ENCODE peak calls at places on chromosome 19, in ten cellular contexts. M, T, E, X, U, S, K, N, Y and W are unnamed samples.

GRCh38 chr19:10603873-10604459 is 16.9 kb upstream of the AP1M2 start:
- DNase-seq in M (peak; percentile 29), T (peak; percentile 22), E (no peak), X (peak; percentile 43), U (peak; percentile 25), S (peak; percentile 48), K (peak; percentile 47), N (no peak), Y (no peak), W (no peak)

GRCh38 chr19:49441210-49441959 is at the start of gene SLC17A7:
- DNase-seq in M (no peak), T (peak; percentile 30), E (no peak), X (no peak), U (peak; percentile 56), S (peak; percentile 39), K (peak; percentile 32), N (no peak), Y (peak; percentile 63), W (no peak)

GRCh38 chr19:49400034-49400433 is 12.0 kb downstream of the KASH5 start:
- DNase-seq in M (no peak), T (no peak), E (no peak), X (no peak), U (no peak), S (no peak), K (no peak), N (peak; percentile 11), Y (no peak), W (no peak)

GRCh38 chr19:6890421-6890913 is 3.1 kb downstream of the ADGRE1 start:
- DNase-seq in M (no peak), T (peak; percentile 56), E (no peak), X (no peak), U (peak; percentile 24), S (no peak), K (peak; percentile 21), N (no peak), Y (no peak), W (no peak)

GRCh38 chr19:42850981-42851717 is 28.4 kb downstream of the PSG1 start:
- DNase-seq in M (peak; percentile 90), T (no peak), E (peak; percentile 25), X (peak; percentile 26), U (no peak), S (peak; percentile 28), K (no peak), N (peak; percentile 98), Y (peak; percentile 25), W (peak; percentile 96)

GRCh38 chr19:16425019-16425418 is 46.8 kb downstream of the EPS15L1 start:
- DNase-seq in M (no peak), T (no peak), E (no peak), X (no peak), U (no peak), S (no peak), K (no peak), N (no peak), Y (no peak), W (no peak)

GRCh38 chr19:49823472-49823871 is 5.4 kb downstream of the MED25 start:
- DNase-seq in M (no peak), T (no peak), E (no peak), X (no peak), U (no peak), S (no peak), K (no peak), N (no peak), Y (no peak), W (no peak)

GRCh38 chr19:45577111-45577905 is 7.3 kb downstream of the OPA3 start:
- DNase-seq in M (peak; percentile 99), T (no peak), E (no peak), X (peak; percentile 78), U (no peak), S (peak; percentile 93), K (no peak), N (peak; percentile 95), Y (peak; percentile 49), W (peak; percentile 98)

GRCh38 chr19:49546825-49547565 is 19.2 kb downstream of the RCN3 start:
- DNase-seq in M (peak; percentile 72), T (peak; percentile 74), E (peak; percentile 47), X (peak; percentile 87), U (peak; percentile 62), S (peak; percentile 93), K (peak; percentile 69), N (peak; percentile 89), Y (no peak), W (peak; percentile 69)

GRCh38 chr19:8517551-8518442 is 3.8 kb upstream of the ZNF414 start:
- DNase-seq in M (no peak), T (peak; percentile 55), E (no peak), X (no peak), U (peak; percentile 47), S (peak; percentile 84), K (peak; percentile 73), N (no peak), Y (no peak), W (no peak)

GRCh38 chr19:7979559-7979958 is 25.9 kb downstream of the ELAVL1 start:
- DNase-seq in M (no peak), T (no peak), E (no peak), X (no peak), U (no peak), S (no peak), K (no peak), N (no peak), Y (no peak), W (no peak)

GRCh38 chr19:58352760-58353671 is at the start of gene A1BG:
- DNase-seq in M (no peak), T (no peak), E (no peak), X (no peak), U (no peak), S (no peak), K (no peak), N (no peak), Y (no peak), W (no peak)

GRCh38 chr19:41232686-41233085 is 13.7 kb downstream of the AXL start:
- DNase-seq in M (no peak), T (no peak), E (no peak), X (no peak), U (no peak), S (no peak), K (no peak), N (no peak), Y (no peak), W (no peak)

GRCh38 chr19:31905980-31906948 is 439.1 kb upstream of the ZNF507 start:
- DNase-seq in M (no peak), T (no peak), E (no peak), X (peak; percentile 5), U (no peak), S (peak; percentile 47), K (no peak), N (no peak), Y (peak; percentile 17), W (no peak)

GRCh38 chr19:7888145-7888825 is at the start of gene LRRC8E:
- DNase-seq in M (peak; percentile 71), T (no peak), E (no peak), X (peak; percentile 78), U (peak; percentile 57), S (peak; percentile 77), K (peak; percentile 46), N (peak; percentile 55), Y (no peak), W (no peak)

GRCh38 chr19:38841180-38841766 is 8.5 kb downstream of the HNRNPL start:
- DNase-seq in M (no peak), T (no peak), E (no peak), X (no peak), U (no peak), S (no peak), K (no peak), N (no peak), Y (no peak), W (no peak)
- H3K27ac ChIP-seq in M (no peak overlapping the region), T (no peak overlapping the region), E (peak overlapping the region; percentile 49), X (peak overlapping the region; percentile 33), U (peak overlapping the region; percentile 67), S (no peak overlapping the region), K (peak overlapping the region; percentile 46), N (no peak overlapping the region), Y (no peak overlapping the region), W (no peak overlapping the region)

DNA sequence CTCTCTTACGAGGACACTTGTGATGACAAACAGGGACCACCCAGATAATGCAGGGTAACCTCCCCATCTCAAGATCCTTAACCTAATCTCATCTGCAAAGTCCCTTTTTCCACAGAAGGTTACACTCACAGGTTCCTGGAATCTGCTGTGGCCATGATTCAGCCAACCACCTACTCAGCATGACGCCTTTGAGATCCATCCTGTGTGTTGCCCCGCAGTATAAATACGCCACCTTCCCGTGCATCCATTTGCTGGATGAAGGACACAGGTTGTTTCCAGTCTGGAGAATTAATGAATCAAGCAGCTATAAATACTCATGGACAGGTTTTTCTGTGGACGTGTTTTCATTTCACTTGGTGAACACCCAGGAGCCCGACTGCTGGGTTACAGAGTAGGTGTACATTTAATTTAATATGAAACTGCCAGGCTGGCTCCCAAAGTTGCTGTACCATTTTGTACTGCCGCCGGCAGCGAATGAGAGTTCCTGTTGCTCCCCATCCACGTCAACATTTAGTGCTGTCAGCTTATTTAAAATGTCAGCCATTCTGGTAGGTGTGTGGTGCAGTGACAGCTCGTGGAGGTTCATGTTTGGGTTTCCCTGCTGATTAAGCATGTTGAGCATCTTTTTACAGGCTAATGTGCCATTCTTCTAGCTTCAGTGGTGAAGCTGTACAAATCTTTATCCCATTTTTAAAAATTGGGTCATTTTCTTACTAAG is 40.2 kb downstream of the ELL start:
- DNase-seq in M (no peak), T (no peak), E (no peak), X (no peak), U (no peak), S (no peak), K (no peak), N (no peak), Y (no peak), W (no peak)
- H3K4me1 ChIP-seq in M (peaks cover 54% of the 10 kb centered on the region), T (no peaks in the 10 kb centered on the region), E (peaks cover 66% of the 10 kb centered on the region), X (peaks cover 58% of the 10 kb centered on the region), U (peaks cover 15% of the 10 kb centered on the region), S (peaks cover 59% of the 10 kb centered on the region), K (peaks cover 52% of the 10 kb centered on the region), N (peaks cover 47% of the 10 kb centered on the region), Y (peaks cover 82% of the 10 kb centered on the region), W (peaks cover 27% of the 10 kb centered on the region)

GRCh38 chr19:1756705-1757445 is 3.6 kb downstream of the ONECUT3 start:
- DNase-seq in M (no peak), T (no peak), E (no peak), X (no peak), U (no peak), S (no peak), K (no peak), N (no peak), Y (no peak), W (no peak)
- H3K27me3 ChIP-seq in M (peaks cover 61% of the 10 kb centered on the region), T (peaks cover 5% of the 10 kb centered on the region), E (peaks cover 13% of the 10 kb centered on the region), X (no peaks in the 10 kb centered on the region), U (peaks cover 1% of the 10 kb centered on the region), S (peaks cover 84% of the 10 kb centered on the region), K (peaks cover 40% of the 10 kb centered on the region), N (peaks cover 84% of the 10 kb centered on the region), Y (peaks cover 95% of the 10 kb centered on the region), W (peaks cover 91% of the 10 kb centered on the region)

DNA sequence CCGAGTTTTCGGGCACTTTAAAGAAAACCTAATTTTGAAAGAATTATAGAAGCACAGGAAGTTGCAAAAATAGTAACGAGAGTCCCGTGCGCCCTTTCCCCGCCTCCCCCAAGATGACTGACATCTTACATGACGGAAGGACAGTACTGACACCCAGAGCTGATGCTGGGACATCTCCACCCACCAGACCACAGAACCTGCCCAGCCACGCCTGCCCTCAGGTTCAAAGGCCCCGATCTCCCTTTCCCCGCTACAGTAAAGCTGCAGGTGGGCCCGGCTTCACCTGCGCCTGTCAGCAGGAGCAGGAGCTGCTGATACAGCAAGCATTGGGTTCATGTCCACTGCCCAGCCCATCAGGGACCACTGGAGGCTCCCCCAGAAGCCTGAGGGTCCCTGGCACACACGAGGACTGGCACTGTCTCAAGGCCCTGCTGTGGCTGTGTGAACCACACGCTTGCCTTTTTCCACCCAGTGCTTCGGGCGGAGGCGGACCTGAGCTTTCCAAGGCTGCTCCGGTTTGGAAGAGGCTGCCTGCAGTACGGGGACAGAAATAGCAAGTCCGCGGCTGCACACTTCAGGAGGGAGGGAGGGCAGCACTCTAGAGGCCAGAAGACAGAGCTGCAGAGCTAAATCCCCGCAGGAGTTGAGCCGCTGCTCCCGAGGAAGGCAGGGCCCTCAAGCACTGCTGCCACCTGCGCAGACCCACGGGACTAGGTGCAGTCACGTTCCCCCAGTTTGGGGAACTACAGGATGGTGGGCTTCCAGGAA is 8.7 kb downstream of the MAP2K2 start:
- DNase-seq in M (no peak), T (no peak), E (no peak), X (no peak), U (peak; percentile 46), S (no peak), K (peak; percentile 73), N (no peak), Y (peak; percentile 46), W (no peak)
- H3K27ac ChIP-seq in M (no peak overlapping the region), T (no peak overlapping the region), E (no peak overlapping the region), X (no peak overlapping the region), U (peak overlapping the region; percentile 57), S (no peak overlapping the region), K (peak overlapping the region; percentile 68), N (no peak overlapping the region), Y (peak overlapping the region; percentile 73), W (no peak overlapping the region)